ENCODE peak calls at places on chromosomes 1 and 21, in seven cellular contexts. X is skeletal muscle cell, O is fibroblast of pulmonary artery, J is dorsolateral prefrontal cortex, M is NCI-H2029 treated with DMSO at 0.1 percent for 48 hours, Y is GM13977, S is neural progenitor cell. I is an unnamed sample.

GRCh38 chr1:36053978-36054377 is 29.9 kb upstream of the TEKT2 start:
- DNase-seq in X (no peak), O (no peak), J (no peak), M (no peak), Y (no peak), S (no peak), I (no peak)

GRCh38 chr1:38623529-38623928 is 236.0 kb downstream of the RRAGC start:
- DNase-seq in X (no peak), O (no peak), J (no peak), M (no peak), Y (no peak), S (no peak), I (no peak)

GRCh38 chr1:43237131-43237530 is 32.7 kb upstream of the TMEM125 start:
- DNase-seq in X (no peak), O (no peak), J (no peak), M (no peak), Y (no peak), S (no peak), I (no peak)

GRCh38 chr1:186304982-186305949 is 69.8 kb downstream of the TPR start:
- DNase-seq in X (peak; percentile 10), O (peak; percentile 46), J (no peak), M (no peak), Y (peak; percentile 63), S (peak; percentile 44), I (no peak)

GRCh38 chr1:226988337-226988672 is 48.2 kb downstream of the COQ8A start:
- DNase-seq in X (no peak), O (no peak), J (no peak), M (peak; percentile 64), Y (peak; percentile 19), S (peak; percentile 39), I (no peak)

GRCh38 chr1:37795340-37796110 is 1.9 kb downstream of the MANEAL start:
- DNase-seq in X (no peak), O (peak; percentile 58), J (no peak), M (peak; percentile 50), Y (peak; percentile 70), S (peak; percentile 88), I (no peak)

GRCh38 chr1:6874298-6874697 is 89.0 kb downstream of the CAMTA1 start:
- DNase-seq in X (no peak), O (no peak), J (no peak), M (no peak), Y (no peak), S (no peak), I (no peak)

GRCh38 chr1:18199462-18199861 is 91.9 kb downstream of the IGSF21 start:
- DNase-seq in X (no peak), O (no peak), J (no peak), M (peak; percentile 30), Y (no peak), S (peak; percentile 80), I (peak; percentile 67)

GRCh38 chr1:60886793-60887331 is 195.5 kb upstream of the NFIA start:
- DNase-seq in X (no peak), O (no peak), J (no peak), M (no peak), Y (no peak), S (peak; percentile 69), I (no peak)

GRCh38 chr1:211833174-211833820 is 2.7 kb upstream of the LPGAT1 start:
- DNase-seq in X (no peak), O (no peak), J (no peak), M (no peak), Y (no peak), S (no peak), I (no peak)

GRCh38 chr1:165350861-165351260 is 5.7 kb downstream of the LMX1A start:
- DNase-seq in X (no peak), O (no peak), J (no peak), M (no peak), Y (no peak), S (peak; percentile 84), I (no peak)

GRCh38 chr1:97827887-97828286 is 92.9 kb downstream of the DPYD start:
- DNase-seq in X (no peak), O (no peak), J (no peak), M (no peak), Y (peak; percentile 45), S (peak; percentile 36), I (no peak)

GRCh38 chr1:29323636-29324035 is 87.3 kb downstream of the PTPRU start:
- DNase-seq in X (no peak), O (no peak), J (no peak), M (no peak), Y (no peak), S (no peak), I (no peak)

GRCh38 chr1:94095112-94095637 is 25.8 kb downstream of the ABCA4 start:
- DNase-seq in X (peak; percentile 91), O (peak; percentile 95), J (peak; percentile 55), M (no peak), Y (no peak), S (no peak), I (peak; percentile 45)

GRCh38 chr1:241272828-241273227 is 84.2 kb downstream of the RGS7 start:
- DNase-seq in X (no peak), O (no peak), J (no peak), M (no peak), Y (no peak), S (no peak), I (no peak)

GRCh38 chr21:36183144-36183795 is 26.6 kb downstream of the DOP1B start:
- DNase-seq in X (no peak), O (no peak), J (no peak), M (no peak), Y (no peak), S (no peak), I (no peak)

GRCh38 chr1:226551299-226551698 is 2.7 kb downstream of the STUM start:
- DNase-seq in X (no peak), O (no peak), J (no peak), M (peak; percentile 34), Y (no peak), S (no peak), I (peak; percentile 35)

GRCh38 chr1:74652711-74653131 is 20.9 kb downstream of the ERICH3 start:
- DNase-seq in X (peak; percentile 84), O (peak; percentile 41), J (no peak), M (no peak), Y (peak; percentile 14), S (no peak), I (no peak)

GRCh38 chr1:2311184-2312032 is 79.9 kb downstream of the MORN1 start:
- DNase-seq in X (no peak), O (peak; percentile 48), J (no peak), M (no peak), Y (peak; percentile 77), S (peak; percentile 86), I (peak; percentile 54)

GRCh38 chr1:178224358-178224757 is 130.5 kb downstream of the RASAL2 start:
- DNase-seq in X (no peak), O (no peak), J (no peak), M (no peak), Y (no peak), S (no peak), I (no peak)

GRCh38 chr1:56688522-56689026 is 43.5 kb downstream of the PRKAA2 start:
- DNase-seq in X (peak; percentile 39), O (peak; percentile 38), J (no peak), M (no peak), Y (peak; percentile 13), S (no peak), I (no peak)

GRCh38 chr1:229042482-229042881 is 228.4 kb upstream of the RAB4A start:
- DNase-seq in X (no peak), O (no peak), J (no peak), M (no peak), Y (no peak), S (no peak), I (no peak)

GRCh38 chr1:62870148-62870547 is 86.2 kb downstream of the ATG4C start:
- DNase-seq in X (no peak), O (peak; percentile 20), J (no peak), M (no peak), Y (no peak), S (no peak), I (no peak)

I was measured in SHP77 treated with DMSO at 0.1 percent for 48 hours.